ENCODE peak calls at places on chromosomes 12 and 14, in four cellular contexts. One of them, this sample, is unnamed.

GRCh38 chr12:49345048-49345839 is 1.4 kb upstream of the DNAJC22 start:
- DNase-seq in fibroblast of pulmonary artery: no peak
- DNase-seq in tibial artery: peak
- DNase-seq in body of pancreas: peak
- DNase-seq in this sample: peak

GRCh38 chr12:83042441-83043215 is 355.9 kb downstream of the TMTC2 start:
- DNase-seq in fibroblast of pulmonary artery: peak
- DNase-seq in tibial artery: no peak
- DNase-seq in body of pancreas: peak
- DNase-seq in this sample: no peak

GRCh38 chr12:11170810-11171144 is 217 bp upstream of the SMIM10L1 start:
- DNase-seq in fibroblast of pulmonary artery: no peak
- DNase-seq in tibial artery: no peak
- DNase-seq in body of pancreas: no peak
- DNase-seq in this sample: no peak

GRCh38 chr12:49933793-49934192 is 16.7 kb upstream of the AQP2 start:
- DNase-seq in fibroblast of pulmonary artery: peak
- DNase-seq in tibial artery: no peak
- DNase-seq in body of pancreas: no peak
- DNase-seq in this sample: no peak

GRCh38 chr12:79688376-79689040 is 2.3 kb downstream of the PAWR start:
- DNase-seq in fibroblast of pulmonary artery: no peak
- DNase-seq in tibial artery: no peak
- DNase-seq in body of pancreas: no peak
- DNase-seq in this sample: no peak

GRCh38 chr14:99001241-99001640 is 270.8 kb downstream of the BCL11B start:
- DNase-seq in fibroblast of pulmonary artery: no peak
- DNase-seq in tibial artery: no peak
- DNase-seq in body of pancreas: no peak
- DNase-seq in this sample: no peak

GRCh38 chr14:33457021-33457420 is 493.9 kb downstream of the EGLN3 start:
- DNase-seq in fibroblast of pulmonary artery: no peak
- DNase-seq in tibial artery: no peak
- DNase-seq in body of pancreas: no peak
- DNase-seq in this sample: no peak

GRCh38 chr12:107359382-107359781 is 266.0 kb upstream of the CRY1 start:
- DNase-seq in fibroblast of pulmonary artery: no peak
- DNase-seq in tibial artery: no peak
- DNase-seq in body of pancreas: no peak
- DNase-seq in this sample: no peak

GRCh38 chr12:123063535-123063934 is 83.1 kb downstream of the ARL6IP4 start:
- DNase-seq in fibroblast of pulmonary artery: peak
- DNase-seq in tibial artery: no peak
- DNase-seq in body of pancreas: no peak
- DNase-seq in this sample: peak

GRCh38 chr14:55107766-55108554 is 21.1 kb upstream of the LGALS3 start:
- DNase-seq in fibroblast of pulmonary artery: peak
- DNase-seq in tibial artery: peak
- DNase-seq in body of pancreas: peak
- DNase-seq in this sample: peak

GRCh38 chr12:67797316-67797741 is 148.8 kb downstream of the DYRK2 start:
- DNase-seq in fibroblast of pulmonary artery: peak
- DNase-seq in tibial artery: no peak
- DNase-seq in body of pancreas: no peak
- DNase-seq in this sample: no peak

GRCh38 chr14:82403972-82404371 is 870.3 kb upstream of the SEL1L start:
- DNase-seq in fibroblast of pulmonary artery: no peak
- DNase-seq in tibial artery: no peak
- DNase-seq in body of pancreas: no peak
- DNase-seq in this sample: no peak

GRCh38 chr14:68633131-68633991 is 159.5 kb downstream of the ZFP36L1 start:
- DNase-seq in fibroblast of pulmonary artery: peak
- DNase-seq in tibial artery: peak
- DNase-seq in body of pancreas: no peak
- DNase-seq in this sample: no peak

GRCh38 chr14:91385227-91385626 is 32.4 kb downstream of the CCDC88C start:
- DNase-seq in fibroblast of pulmonary artery: no peak
- DNase-seq in tibial artery: no peak
- DNase-seq in body of pancreas: no peak
- DNase-seq in this sample: no peak

GRCh38 chr12:66329941-66330340 is 27.6 kb downstream of the HELB start:
- DNase-seq in fibroblast of pulmonary artery: peak
- DNase-seq in tibial artery: no peak
- DNase-seq in body of pancreas: no peak
- DNase-seq in this sample: no peak

GRCh38 chr12:131644481-131644880 is 66.4 kb upstream of the SFSWAP start:
- DNase-seq in fibroblast of pulmonary artery: no peak
- DNase-seq in tibial artery: peak
- DNase-seq in body of pancreas: no peak
- DNase-seq in this sample: no peak

GRCh38 chr14:68730811-68731425 is 61.9 kb downstream of the ZFP36L1 start:
- DNase-seq in fibroblast of pulmonary artery: no peak
- DNase-seq in tibial artery: no peak
- DNase-seq in body of pancreas: no peak
- DNase-seq in this sample: no peak

GRCh38 chr14:89190779-89191513 is 226.1 kb downstream of the FOXN3 start:
- DNase-seq in fibroblast of pulmonary artery: no peak
- DNase-seq in tibial artery: no peak
- DNase-seq in body of pancreas: no peak
- DNase-seq in this sample: no peak

GRCh38 chr12:96132819-96133218 is 61.4 kb upstream of the ELK3 start:
- DNase-seq in fibroblast of pulmonary artery: no peak
- DNase-seq in tibial artery: no peak
- DNase-seq in body of pancreas: no peak
- DNase-seq in this sample: peak

GRCh38 chr14:81927069-81927468 is 393.4 kb upstream of the SEL1L start:
- DNase-seq in fibroblast of pulmonary artery: no peak
- DNase-seq in tibial artery: no peak
- DNase-seq in body of pancreas: no peak
- DNase-seq in this sample: no peak

DNA sequence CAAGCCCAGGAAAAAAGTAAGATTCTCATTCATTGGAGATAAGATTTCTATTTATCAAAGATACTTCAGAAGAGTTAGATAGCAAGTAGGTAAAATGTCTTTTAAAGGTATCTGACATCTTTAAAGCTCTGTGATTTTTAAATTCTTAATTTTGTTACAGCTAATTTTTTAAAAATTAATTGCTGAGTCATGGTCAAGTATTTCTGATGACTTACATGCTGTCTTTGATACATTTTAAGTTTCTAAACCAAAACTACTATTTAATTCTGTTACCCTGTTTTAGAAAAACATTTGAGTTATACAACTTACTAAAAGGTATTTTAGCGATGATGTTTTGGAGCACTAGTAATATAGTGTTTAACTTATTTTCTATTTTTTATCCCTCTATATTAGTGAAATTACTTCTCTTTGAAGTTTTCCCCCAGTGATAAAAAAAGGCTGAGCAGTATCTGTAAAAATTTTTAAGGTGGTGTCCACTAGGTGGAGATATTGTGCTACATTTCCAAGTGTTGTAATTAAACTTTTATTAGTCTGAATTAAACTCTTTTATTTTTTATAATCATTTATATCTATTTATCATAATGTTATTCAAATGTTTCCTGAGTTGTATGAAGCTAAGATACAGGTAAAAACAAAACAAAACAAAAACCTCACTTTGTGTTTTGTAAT is 11.5 kb downstream of the ALG10 start:
- DNase-seq in fibroblast of pulmonary artery: peak
- DNase-seq in tibial artery: no peak
- DNase-seq in body of pancreas: no peak
- DNase-seq in this sample: no peak
- TF ChIP-seq CTCF in fibroblast of pulmonary artery: peak
- TF ChIP-seq CTCF in tibial artery: peak
- TF ChIP-seq CTCF in body of pancreas: peak
- TF ChIP-seq CTCF in this sample: peak

DNA sequence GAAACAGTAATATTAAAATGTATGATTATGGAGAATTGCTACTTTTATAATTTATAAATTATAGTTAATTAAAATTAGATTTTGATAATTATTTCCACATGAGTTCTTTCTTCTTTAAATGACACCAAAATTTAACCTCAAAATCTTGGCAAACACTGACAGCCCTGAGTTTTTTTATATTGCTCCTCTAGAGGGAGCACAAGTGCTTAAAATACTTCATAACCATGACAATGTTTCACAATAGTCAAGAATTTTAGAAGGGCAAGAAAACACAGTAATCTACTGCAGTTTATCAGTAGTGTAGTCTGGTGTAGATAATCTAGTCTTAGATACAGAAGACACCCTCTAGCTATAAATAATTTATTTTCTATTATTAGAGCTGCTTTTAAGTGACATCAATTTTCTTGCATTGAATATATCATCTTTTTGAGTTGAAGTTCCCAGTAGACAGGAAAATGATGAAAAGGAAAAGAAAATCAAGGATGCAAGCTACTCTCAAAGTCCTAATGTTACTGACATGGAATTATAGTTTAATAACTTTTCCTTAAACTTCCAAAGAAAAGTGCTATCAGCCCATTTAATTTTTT is 14.3 kb upstream of the PTGER2 start:
- DNase-seq in fibroblast of pulmonary artery: peak
- DNase-seq in tibial artery: no peak
- DNase-seq in body of pancreas: no peak
- DNase-seq in this sample: no peak
- TF ChIP-seq CTCF in fibroblast of pulmonary artery: peak
- TF ChIP-seq CTCF in tibial artery: peak
- TF ChIP-seq CTCF in body of pancreas: peak
- TF ChIP-seq CTCF in this sample: peak

DNA sequence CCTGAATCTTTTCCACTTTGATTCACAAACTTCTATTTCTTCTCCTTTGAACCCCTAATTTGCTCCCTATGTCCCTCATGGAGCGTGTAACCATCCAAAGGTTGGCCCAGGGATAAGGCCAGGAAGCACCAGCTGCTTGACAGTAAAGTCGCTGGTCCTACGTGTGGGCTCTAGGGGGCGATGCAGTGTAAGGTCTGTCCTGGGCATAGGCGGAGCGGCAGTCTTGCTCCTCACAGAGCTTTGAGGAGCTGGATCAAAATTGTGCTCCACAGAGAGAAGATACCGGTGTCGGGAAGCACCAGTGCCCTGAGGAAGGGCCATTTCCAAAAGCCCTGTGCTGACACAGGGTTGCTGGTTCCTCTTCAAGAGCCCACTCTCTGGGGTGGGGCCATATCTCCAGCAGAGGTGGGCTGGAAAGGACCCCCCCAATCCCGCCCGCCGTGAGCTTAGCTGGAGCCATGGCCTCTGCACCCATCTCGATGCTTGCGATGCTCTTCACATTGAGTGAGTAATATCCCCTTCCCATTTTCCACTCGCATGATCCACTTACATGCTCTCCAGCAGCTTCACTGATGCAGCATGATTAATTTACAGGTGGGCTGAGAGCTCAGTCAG is 49.9 kb upstream of the OR4E1 start:
- DNase-seq in fibroblast of pulmonary artery: peak
- DNase-seq in tibial artery: no peak
- DNase-seq in body of pancreas: no peak
- DNase-seq in this sample: peak
- TF ChIP-seq CTCF in fibroblast of pulmonary artery: peak
- TF ChIP-seq CTCF in tibial artery: no peak
- TF ChIP-seq CTCF in body of pancreas: no peak
- TF ChIP-seq CTCF in this sample: no peak

GRCh38 chr14:105600939-105601359 is 74.6 kb downstream of the TMEM121 start:
- DNase-seq in fibroblast of pulmonary artery: no peak
- DNase-seq in tibial artery: no peak
- DNase-seq in body of pancreas: no peak
- DNase-seq in this sample: no peak

GRCh38 chr14:105602799-105603763 is 76.7 kb downstream of the TMEM121 start:
- DNase-seq in fibroblast of pulmonary artery: no peak
- DNase-seq in tibial artery: no peak
- DNase-seq in body of pancreas: no peak
- DNase-seq in this sample: no peak

GRCh38 chr14:105605501-105606304 is 79.3 kb downstream of the TMEM121 start:
- DNase-seq in fibroblast of pulmonary artery: no peak
- DNase-seq in tibial artery: peak
- DNase-seq in body of pancreas: no peak
- DNase-seq in this sample: no peak

GRCh38 chr14:105601360-105602242 is 75.2 kb downstream of the TMEM121 start:
- DNase-seq in fibroblast of pulmonary artery: no peak
- DNase-seq in tibial artery: no peak
- DNase-seq in body of pancreas: no peak
- DNase-seq in this sample: no peak

GRCh38 chr14:105602243-105602750 is 75.9 kb downstream of the TMEM121 start:
- DNase-seq in fibroblast of pulmonary artery: no peak
- DNase-seq in tibial artery: peak
- DNase-seq in body of pancreas: no peak
- DNase-seq in this sample: no peak
- TF ChIP-seq CTCF in fibroblast of pulmonary artery: no peak
- TF ChIP-seq CTCF in tibial artery: no peak
- TF ChIP-seq CTCF in body of pancreas: no peak
- TF ChIP-seq CTCF in this sample: no peak

GRCh38 chr14:20656274-20656673 is 14.8 kb upstream of the OR6S1 start:
- DNase-seq in fibroblast of pulmonary artery: no peak
- DNase-seq in tibial artery: no peak
- DNase-seq in body of pancreas: no peak
- DNase-seq in this sample: no peak

GRCh38 chr14:20655851-20656250 is 14.4 kb upstream of the OR6S1 start:
- DNase-seq in fibroblast of pulmonary artery: no peak
- DNase-seq in tibial artery: no peak
- DNase-seq in body of pancreas: no peak
- DNase-seq in this sample: no peak

GRCh38 chr14:20658246-20658645 is 16.8 kb upstream of the OR6S1 start:
- DNase-seq in fibroblast of pulmonary artery: no peak
- DNase-seq in tibial artery: no peak
- DNase-seq in body of pancreas: no peak
- DNase-seq in this sample: no peak

GRCh38 chr14:20659813-20660395 is 18.4 kb upstream of the OR6S1 start:
- DNase-seq in fibroblast of pulmonary artery: no peak
- DNase-seq in tibial artery: no peak
- DNase-seq in body of pancreas: no peak
- DNase-seq in this sample: no peak

GRCh38 chr14:20657216-20658211 is 16.0 kb upstream of the OR6S1 start:
- DNase-seq in fibroblast of pulmonary artery: no peak
- DNase-seq in tibial artery: no peak
- DNase-seq in body of pancreas: no peak
- DNase-seq in this sample: peak
- TF ChIP-seq CTCF in fibroblast of pulmonary artery: no peak
- TF ChIP-seq CTCF in tibial artery: no peak
- TF ChIP-seq CTCF in body of pancreas: no peak
- TF ChIP-seq CTCF in this sample: no peak

GRCh38 chr14:32382704-32383103 is 53.6 kb downstream of the AKAP6 start:
- DNase-seq in fibroblast of pulmonary artery: peak
- DNase-seq in tibial artery: no peak
- DNase-seq in body of pancreas: no peak
- DNase-seq in this sample: peak
- TF ChIP-seq CTCF in fibroblast of pulmonary artery: peak
- TF ChIP-seq CTCF in tibial artery: no peak
- TF ChIP-seq CTCF in body of pancreas: no peak
- TF ChIP-seq CTCF in this sample: peak

GRCh38 chr14:64772394-64772950 is 68.2 kb downstream of the PLEKHG3 start:
- DNase-seq in fibroblast of pulmonary artery: no peak
- DNase-seq in tibial artery: peak
- DNase-seq in body of pancreas: no peak
- DNase-seq in this sample: no peak
- TF ChIP-seq CTCF in fibroblast of pulmonary artery: no peak
- TF ChIP-seq CTCF in tibial artery: no peak
- TF ChIP-seq CTCF in body of pancreas: no peak
- TF ChIP-seq CTCF in this sample: no peak